ENCODE peak calls at places on chromosomes 7 and 10, in four cellular contexts. O is stimulated activated CD4-positive, alpha-beta T cell treated with anti-CD3 and anti-CD28 coated beads, Interleukin-12 subunit alpha, Interleukin-12 subunit beta, amount 100 ng/mL, for 48 hours; E is OCI-M1; G is activated CD8-positive, alpha-beta memory T cell treated with anti-CD3 and anti-CD28 coated beads for 48 hours. D is an unnamed sample.

GRCh38 chr7:106071356-106071998 is 40.6 kb downstream of the SYPL1 start:
- DNase-seq in O (peak; percentile 23), E (peak; percentile 56), G (no peak), D (peak; percentile 70)

GRCh38 chr10:108980869-108981268 is 942.4 kb downstream of the XPNPEP1 start:
- DNase-seq in O (no peak), E (no peak), G (no peak), D (no peak)

GRCh38 chr7:126213876-126214275 is 1038.9 kb downstream of the GRM8 start:
- DNase-seq in O (no peak), E (no peak), G (no peak), D (no peak)

GRCh38 chr7:137874390-137874789 is 27.6 kb upstream of the DGKI start:
- DNase-seq in O (no peak), E (no peak), G (no peak), D (no peak)

GRCh38 chr7:31699050-31699449 is 12.0 kb downstream of the PPP1R17 start:
- DNase-seq in O (no peak), E (no peak), G (no peak), D (no peak)

GRCh38 chr10:12638103-12638502 is 288.8 kb downstream of the CAMK1D start:
- DNase-seq in O (no peak), E (peak; percentile 60), G (no peak), D (no peak)

GRCh38 chr10:102004376-102004775 is 51.6 kb downstream of the ARMH3 start:
- DNase-seq in O (no peak), E (peak; percentile 19), G (no peak), D (no peak)

GRCh38 chr7:2048006-2048405 is 184.7 kb downstream of the MAD1L1 start:
- DNase-seq in O (no peak), E (no peak), G (no peak), D (no peak)

GRCh38 chr10:69577268-69578232 is 4.3 kb upstream of the NEUROG3 start:
- DNase-seq in O (no peak), E (no peak), G (no peak), D (no peak)

GRCh38 chr7:24956021-24956420 is 24.0 kb downstream of the OSBPL3 start:
- DNase-seq in O (no peak), E (no peak), G (no peak), D (no peak)

GRCh38 chr10:35789996-35790395 is 147.9 kb upstream of the FZD8 start:
- DNase-seq in O (no peak), E (no peak), G (no peak), D (no peak)

GRCh38 chr7:115868369-115868768 is 162.2 kb downstream of the TFEC start:
- DNase-seq in O (no peak), E (no peak), G (no peak), D (no peak)

GRCh38 chr7:26156454-26157365 is 4.7 kb downstream of the NFE2L3 start:
- DNase-seq in O (no peak), E (peak; percentile 76), G (no peak), D (peak; percentile 54)

GRCh38 chr7:91940171-91940570 is 491 bp upstream of the AKAP9 start:
- DNase-seq in O (no peak), E (peak; percentile 100), G (no peak), D (peak; percentile 21)

GRCh38 chr10:102113956-102114857 is 6.0 kb downstream of the LDB1 start:
- DNase-seq in O (no peak), E (peak; percentile 51), G (no peak), D (no peak)

GRCh38 chr10:74645681-74646080 is 180.7 kb upstream of the KAT6B start:
- DNase-seq in O (no peak), E (no peak), G (no peak), D (no peak)

GRCh38 chr7:151595702-151596340 is 76.1 kb upstream of the RHEB start:
- DNase-seq in O (no peak), E (no peak), G (no peak), D (no peak)

GRCh38 chr10:89904755-89905154 is 203.4 kb downstream of the KIF20B start:
- DNase-seq in O (no peak), E (no peak), G (no peak), D (no peak)

GRCh38 chr7:127652333-127653248 is 597 bp downstream of the SND1 start:
- DNase-seq in O (no peak), E (peak; percentile 55), G (no peak), D (no peak)

GRCh38 chr10:25297466-25297865 is 122.7 kb downstream of the GPR158 start:
- DNase-seq in O (no peak), E (no peak), G (no peak), D (no peak)

GRCh38 chr7:74606101-74606908 is 51.2 kb upstream of the GTF2I start:
- DNase-seq in O (no peak), E (peak; percentile 67), G (peak; percentile 19), D (peak; percentile 30)

GRCh38 chr10:101961591-101962498 is 94.1 kb downstream of the ARMH3 start:
- DNase-seq in O (no peak), E (no peak), G (no peak), D (no peak)

GRCh38 chr10:1120761-1121160 is 64.6 kb downstream of the WDR37 start:
- DNase-seq in O (no peak), E (no peak), G (no peak), D (no peak)

GRCh38 chr10:81179805-81180452 is 642.2 kb downstream of the SH2D4B start:
- DNase-seq in O (no peak), E (peak; percentile 77), G (no peak), D (no peak)

GRCh38 chr7:22389892-22390291 is 32.9 kb upstream of the RAPGEF5 start:
- DNase-seq in O (no peak), E (no peak), G (no peak), D (no peak)

GRCh38 chr7:139589474-139589873 is 66.0 kb downstream of the CLEC2L start:
- DNase-seq in O (no peak), E (no peak), G (no peak), D (no peak)

GRCh38 chr10:24465899-24466615 is 257.1 kb downstream of the KIAA1217 start:
- DNase-seq in O (peak; percentile 55), E (peak; percentile 39), G (no peak), D (no peak)

GRCh38 chr10:104368406-104368805 is 14.8 kb downstream of the CFAP58 start:
- DNase-seq in O (no peak), E (no peak), G (no peak), D (no peak)

GRCh38 chr10:86347856-86348255 is 18.7 kb downstream of the GRID1 start:
- DNase-seq in O (no peak), E (no peak), G (no peak), D (no peak)

GRCh38 chr10:70540089-70540788 is 61.7 kb downstream of the PALD1 start:
- DNase-seq in O (no peak), E (no peak), G (no peak), D (no peak)

GRCh38 chr10:34702093-34702952 is 112.8 kb downstream of the PARD3 start:
- DNase-seq in O (no peak), E (no peak), G (no peak), D (no peak)

GRCh38 chr7:157425761-157426160 is 89.0 kb downstream of the DNAJB6 start:
- DNase-seq in O (no peak), E (no peak), G (no peak), D (no peak)

GRCh38 chr7:25949672-25950487 is 202.1 kb upstream of the NFE2L3 start:
- DNase-seq in O (no peak), E (peak; percentile 32), G (no peak), D (no peak)

GRCh38 chr10:112818381-112818780 is 131.7 kb upstream of the TCF7L2 start:
- DNase-seq in O (no peak), E (no peak), G (no peak), D (no peak)

GRCh38 chr7:138289864-138290263 is 170.2 kb upstream of the TRIM24 start:
- DNase-seq in O (no peak), E (no peak), G (no peak), D (no peak)

GRCh38 chr7:85776691-85777363 is 590.0 kb upstream of the SEMA3D start:
- DNase-seq in O (no peak), E (no peak), G (no peak), D (no peak)

GRCh38 chr10:102537367-102537766 is 33.6 kb downstream of the SUFU start:
- DNase-seq in O (no peak), E (no peak), G (no peak), D (no peak)

D was measured in stimulated activated naive B cell treated with anti-CD40 and anti-IgM and Interleukin-4, amounts not matched to agents 10 μg/mL and 1 μg/mL and 100 μg/mL, for 72 hours.